ENCODE peak calls at places on chromosomes 1 and 21, in seven cellular contexts. N, C, M, O, X, T and R are unnamed samples. For H3K4me1, the result is how much of the 10 kb centered on the place peaks cover.

GRCh38 chr21:27840273-27840672 is 873.4 kb upstream of the ADAMTS5 start:
- DNase-seq in N (no peak), C (no peak), M (no peak), O (no peak), X (no peak), T (no peak), R (no peak)

GRCh38 chr1:203306089-203306969 is 1.0 kb downstream of the BTG2 start:
- DNase-seq in N (peak), C (peak), M (no peak), O (no peak), X (peak), T (peak), R (peak)

GRCh38 chr1:236099622-236100021 is 34.7 kb upstream of the NID1 start:
- DNase-seq in N (peak), C (no peak), M (no peak), O (no peak), X (no peak), T (peak), R (no peak)

GRCh38 chr21:17612565-17613241 is at the start of gene BTG3:
- DNase-seq in N (peak), C (peak), M (peak), O (no peak), X (peak), T (peak), R (peak)

GRCh38 chr1:46434358-46434757 is 40.2 kb downstream of the FAAH start:
- DNase-seq in N (no peak), C (no peak), M (no peak), O (no peak), X (no peak), T (no peak), R (no peak)

GRCh38 chr1:153791856-153792253 is 16.6 kb downstream of the SLC27A3 start:
- DNase-seq in N (peak), C (peak), M (no peak), O (no peak), X (no peak), T (no peak), R (no peak)

GRCh38 chr1:65050735-65051134 is 84.4 kb upstream of the JAK1 start:
- DNase-seq in N (no peak), C (no peak), M (no peak), O (no peak), X (no peak), T (no peak), R (no peak)

GRCh38 chr1:26034504-26035202 is 11.3 kb downstream of the SLC30A2 start:
- DNase-seq in N (no peak), C (no peak), M (no peak), O (no peak), X (no peak), T (no peak), R (no peak)

GRCh38 chr1:64923294-64923718 is 43.0 kb downstream of the JAK1 start:
- DNase-seq in N (peak), C (no peak), M (peak), O (peak), X (no peak), T (no peak), R (no peak)

GRCh38 chr1:118954286-118954890 is 33.8 kb downstream of the TBX15 start:
- DNase-seq in N (peak), C (no peak), M (no peak), O (no peak), X (no peak), T (no peak), R (no peak)

GRCh38 chr1:154469844-154470417 is 32.1 kb upstream of the TDRD10 start:
- DNase-seq in N (no peak), C (no peak), M (no peak), O (no peak), X (no peak), T (no peak), R (no peak)

GRCh38 chr1:184851822-184852746 is 97.4 kb upstream of the EDEM3 start:
- DNase-seq in N (no peak), C (no peak), M (no peak), O (no peak), X (no peak), T (no peak), R (peak)

GRCh38 chr1:215473943-215474342 is 93.2 kb upstream of the KCTD3 start:
- DNase-seq in N (peak), C (no peak), M (no peak), O (no peak), X (no peak), T (no peak), R (no peak)

GRCh38 chr1:229640455-229640854 is 14.4 kb downstream of the URB2 start:
- DNase-seq in N (no peak), C (no peak), M (no peak), O (no peak), X (peak), T (no peak), R (no peak)

GRCh38 chr1:200676829-200677228 is 7.1 kb upstream of the DDX59 start:
- DNase-seq in N (no peak), C (no peak), M (no peak), O (no peak), X (no peak), T (no peak), R (no peak)

GRCh38 chr1:152186556-152187285 is 27.7 kb upstream of the RPTN start:
- DNase-seq in N (peak), C (no peak), M (no peak), O (no peak), X (no peak), T (no peak), R (no peak)

GRCh38 chr1:150596976-150597375 is 17.6 kb upstream of the MCL1 start:
- DNase-seq in N (no peak), C (no peak), M (no peak), O (no peak), X (no peak), T (no peak), R (no peak)

GRCh38 chr1:167427843-167428242 is 90.5 kb downstream of the CD247 start:
- DNase-seq in N (peak), C (no peak), M (no peak), O (no peak), X (no peak), T (no peak), R (no peak)

GRCh38 chr1:167426716-167427115 is 91.6 kb downstream of the CD247 start:
- DNase-seq in N (no peak), C (no peak), M (no peak), O (no peak), X (no peak), T (no peak), R (no peak)

GRCh38 chr1:167430134-167430848 is 88.0 kb downstream of the CD247 start:
- DNase-seq in N (no peak), C (no peak), M (no peak), O (no peak), X (no peak), T (no peak), R (no peak)

GRCh38 chr1:167429612-167430011 is 88.7 kb downstream of the CD247 start:
- DNase-seq in N (no peak), C (no peak), M (no peak), O (no peak), X (no peak), T (no peak), R (no peak)

DNA sequence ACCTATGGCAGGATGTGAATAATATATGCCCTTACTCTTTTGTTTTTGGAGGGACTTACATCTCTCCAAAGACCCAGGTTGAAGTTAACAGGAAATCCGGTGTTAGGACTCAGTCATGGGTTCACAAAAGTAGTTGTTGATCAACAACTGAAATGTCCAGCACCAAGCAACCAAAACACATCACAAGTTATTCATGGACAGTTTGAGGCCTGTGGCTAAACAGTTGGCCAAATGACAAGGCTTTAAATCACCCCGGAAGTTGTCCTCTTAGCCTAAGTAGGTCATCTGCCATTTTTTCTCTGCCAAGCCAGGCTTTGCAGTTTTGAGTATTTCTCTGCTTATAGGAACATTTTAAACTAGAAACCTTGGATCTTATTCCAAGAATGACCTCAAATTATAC is 89.9 kb downstream of the CD247 start:
- DNase-seq in N (peak), C (no peak), M (no peak), O (no peak), X (no peak), T (no peak), R (no peak)
- H3K4me1 ChIP-seq in N (under half), C (under half), M (under half), O (under half), X (under half), T (under half), R (under half)

GRCh38 chr21:35006771-35007170 is 42.3 kb downstream of the RUNX1 start:
- DNase-seq in N (no peak), C (no peak), M (no peak), O (no peak), X (no peak), T (no peak), R (no peak)
- H3K4me1 ChIP-seq in N (under half), C (under half), M (half or more), O (under half), X (under half), T (under half), R (under half)

GRCh38 chr1:165880993-165881392 is 53.6 kb downstream of the UCK2 start:
- DNase-seq in N (no peak), C (no peak), M (no peak), O (no peak), X (no peak), T (no peak), R (no peak)
- H3K4me1 ChIP-seq in N (under half), C (under half), M (under half), O (under half), X (under half), T (under half), R (under half)

DNA sequence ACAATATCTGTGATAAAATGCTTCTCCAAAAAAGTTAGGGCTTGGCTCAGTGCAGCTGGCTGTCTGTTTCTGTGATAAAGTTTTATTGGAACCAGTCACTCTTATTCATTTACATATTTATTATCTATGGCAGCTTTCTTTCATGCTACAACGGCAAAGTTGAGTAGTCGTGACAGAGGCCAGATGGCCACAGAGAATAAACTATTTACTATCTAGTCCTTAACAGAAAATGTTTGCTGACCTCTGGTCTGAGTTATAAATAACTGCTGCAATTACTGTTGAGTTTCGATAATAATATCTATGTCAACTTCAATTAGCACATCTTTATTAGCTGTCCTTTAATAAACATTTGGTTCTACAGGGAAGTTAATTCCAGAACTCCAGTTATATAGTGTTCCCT is 180.2 kb upstream of the RUNX1 start:
- DNase-seq in N (no peak), C (no peak), M (no peak), O (no peak), X (no peak), T (no peak), R (no peak)
- H3K4me1 ChIP-seq in N (under half), C (under half), M (under half), O (under half), X (under half), T (under half), R (under half)

GRCh38 chr1:198647055-198647454 is 8.2 kb downstream of the PTPRC start:
- DNase-seq in N (no peak), C (no peak), M (no peak), O (no peak), X (no peak), T (no peak), R (no peak)
- H3K4me1 ChIP-seq in N (under half), C (under half), M (under half), O (under half), X (under half), T (under half), R (under half)

GRCh38 chr1:225888898-225889690 is at the start of gene LEFTY1:
- DNase-seq in N (no peak), C (no peak), M (no peak), O (no peak), X (peak), T (no peak), R (no peak)
- H3K4me1 ChIP-seq in N (under half), C (under half), M (under half), O (under half), X (under half), T (under half), R (under half)

GRCh38 chr1:156927215-156928042 is 7.0 kb downstream of the LRRC71 start:
- DNase-seq in N (peak), C (peak), M (peak), O (no peak), X (peak), T (peak), R (peak)

GRCh38 chr1:156926175-156926574 is 5.7 kb downstream of the LRRC71 start:
- DNase-seq in N (peak), C (no peak), M (no peak), O (no peak), X (peak), T (peak), R (peak)

GRCh38 chr1:156929596-156930238 is 9.3 kb downstream of the LRRC71 start:
- DNase-seq in N (no peak), C (peak), M (no peak), O (no peak), X (no peak), T (no peak), R (peak)

GRCh38 chr1:156930483-156930882 is 10.1 kb downstream of the LRRC71 start:
- DNase-seq in N (no peak), C (peak), M (no peak), O (no peak), X (no peak), T (no peak), R (peak)

GRCh38 chr1:156928043-156928602 is 7.7 kb downstream of the LRRC71 start:
- DNase-seq in N (no peak), C (no peak), M (no peak), O (no peak), X (no peak), T (no peak), R (no peak)
- H3K4me1 ChIP-seq in N (under half), C (under half), M (under half), O (under half), X (under half), T (under half), R (under half)

GRCh38 chr1:225651872-225652725 is 824 bp downstream of the ENAH start:
- DNase-seq in N (peak), C (no peak), M (no peak), O (no peak), X (no peak), T (peak), R (no peak)
- H3K4me1 ChIP-seq in N (half or more), C (under half), M (under half), O (half or more), X (under half), T (under half), R (under half)

DNA sequence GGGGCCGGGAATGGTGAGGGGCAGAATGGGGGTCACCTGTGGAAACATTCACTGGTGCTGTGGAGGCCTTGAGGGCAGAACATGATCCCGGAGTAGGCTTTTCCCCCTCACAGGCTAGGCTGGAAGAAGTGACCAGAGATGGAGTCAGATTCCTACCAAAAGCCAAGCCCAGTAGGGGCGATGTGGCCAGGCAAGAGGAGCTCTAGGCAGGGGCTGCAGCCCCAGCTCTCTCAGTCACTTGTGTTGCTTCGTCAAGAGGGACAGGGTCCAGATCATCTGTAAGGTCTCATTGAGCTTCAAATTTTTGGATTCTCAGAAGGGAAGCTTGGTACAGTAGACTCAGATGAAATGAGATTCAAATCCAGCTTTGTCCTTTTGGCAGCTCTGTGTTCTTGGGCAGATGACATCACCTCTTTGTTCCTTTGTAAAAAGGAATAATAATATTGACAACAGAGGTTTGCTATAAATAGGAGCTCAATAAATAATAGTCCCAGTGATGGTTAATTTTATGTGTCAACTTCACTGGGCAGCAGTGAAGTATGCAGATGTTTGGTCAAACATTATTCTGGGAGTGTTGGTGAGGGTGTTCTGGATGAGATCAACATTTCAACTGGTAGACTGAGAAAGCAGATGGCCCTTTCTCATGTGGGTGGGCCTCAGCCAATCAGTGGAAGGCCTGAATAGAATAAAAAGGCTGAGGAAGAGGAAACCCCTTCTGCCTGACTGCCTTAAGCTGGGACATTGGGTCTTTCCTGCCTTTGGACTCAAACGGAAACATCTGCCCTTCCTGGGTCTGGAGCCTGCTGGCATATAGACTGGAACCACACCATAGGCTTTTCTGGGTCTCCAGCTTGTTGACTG is 324.7 kb upstream of the USP24 start:
- DNase-seq in N (no peak), C (no peak), M (no peak), O (no peak), X (no peak), T (no peak), R (no peak)
- H3K4me1 ChIP-seq in N (under half), C (under half), M (under half), O (under half), X (under half), T (under half), R (under half)

DNA sequence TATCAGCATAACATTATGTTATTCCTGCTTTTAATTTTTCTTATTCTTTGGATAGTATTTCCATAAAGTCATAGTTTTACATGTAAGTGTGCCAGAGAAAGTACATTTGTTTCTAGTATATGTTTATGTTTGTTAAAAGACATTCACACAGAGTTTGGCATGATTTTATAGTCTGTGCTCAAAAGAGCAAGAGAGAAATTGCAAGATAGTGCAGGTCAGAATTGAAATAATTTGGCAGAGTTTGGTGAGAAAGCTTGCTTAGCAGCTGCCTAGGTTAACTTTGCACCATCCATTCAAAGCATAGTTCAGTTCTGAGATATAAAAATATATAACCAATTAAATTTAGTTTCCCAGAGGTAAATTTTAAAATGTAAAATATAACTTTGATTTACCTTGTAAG is 17.0 kb downstream of the NEK7 start:
- DNase-seq in N (no peak), C (no peak), M (no peak), O (no peak), X (no peak), T (no peak), R (no peak)
- H3K4me1 ChIP-seq in N (half or more), C (under half), M (half or more), O (half or more), X (under half), T (under half), R (under half)